ENCODE peak calls at places on chromosomes 11 and 22, in six cellular contexts. X, M, P, A, D and O are unnamed samples.

GRCh38 chr11:7490535-7490934 is 5.2 kb downstream of the OLFML1 start:
- DNase-seq in X (no peak), M (no peak), P (no peak), A (no peak), D (no peak), O (no peak)

GRCh38 chr11:130555251-130555841 is 106.9 kb downstream of the ADAMTS15 start:
- DNase-seq in X (no peak), M (no peak), P (no peak), A (no peak), D (no peak), O (no peak)

GRCh38 chr11:4095509-4096230 is 1.1 kb downstream of the RRM1 start:
- DNase-seq in X (no peak), M (no peak), P (no peak), A (peak), D (peak), O (no peak)

GRCh38 chr11:20033806-20034205 is 126.5 kb downstream of the DBX1 start:
- DNase-seq in X (no peak), M (no peak), P (no peak), A (no peak), D (no peak), O (no peak)

GRCh38 chr11:119173453-119173852 is 4.9 kb downstream of the NLRX1 start:
- DNase-seq in X (no peak), M (no peak), P (no peak), A (no peak), D (no peak), O (no peak)

GRCh38 chr22:36900225-36900624 is 13.2 kb upstream of the CSF2RB start:
- DNase-seq in X (no peak), M (no peak), P (no peak), A (no peak), D (no peak), O (no peak)

GRCh38 chr11:135033545-135033944 is 621.5 kb upstream of the B3GAT1 start:
- DNase-seq in X (no peak), M (peak), P (peak), A (no peak), D (peak), O (no peak)

GRCh38 chr11:7246179-7246578 is 5.5 kb upstream of the SYT9 start:
- DNase-seq in X (no peak), M (no peak), P (no peak), A (no peak), D (no peak), O (no peak)

GRCh38 chr11:133492895-133493294 is 39.4 kb downstream of the OPCML start:
- DNase-seq in X (no peak), M (no peak), P (no peak), A (no peak), D (no peak), O (no peak)

GRCh38 chr11:31769241-31769640 is 41.9 kb downstream of the PAX6 start:
- DNase-seq in X (no peak), M (no peak), P (no peak), A (no peak), D (no peak), O (no peak)

GRCh38 chr11:35800970-35801953 is 138.7 kb downstream of the TRIM44 start:
- DNase-seq in X (no peak), M (no peak), P (no peak), A (no peak), D (no peak), O (no peak)

GRCh38 chr11:17736921-17737817 is 2.6 kb downstream of the KCNC1 start:
- DNase-seq in X (no peak), M (no peak), P (no peak), A (no peak), D (no peak), O (no peak)

GRCh38 chr11:15602779-15603178 is 488.1 kb downstream of the INSC start:
- DNase-seq in X (no peak), M (no peak), P (no peak), A (no peak), D (no peak), O (no peak)

GRCh38 chr11:15412054-15412453 is 297.3 kb downstream of the INSC start:
- DNase-seq in X (peak), M (no peak), P (no peak), A (no peak), D (no peak), O (no peak)

GRCh38 chr11:36164522-36165250 is 124.5 kb downstream of the COMMD9 start:
- DNase-seq in X (no peak), M (no peak), P (no peak), A (no peak), D (no peak), O (no peak)

GRCh38 chr11:118625976-118626375 is 18.6 kb downstream of the PHLDB1 start:
- DNase-seq in X (no peak), M (no peak), P (no peak), A (peak), D (no peak), O (no peak)

GRCh38 chr11:14249121-14249963 is 109.6 kb downstream of the RRAS2 start:
- DNase-seq in X (no peak), M (peak), P (peak), A (peak), D (peak), O (peak)

GRCh38 chr11:15158351-15159015 is 43.8 kb downstream of the INSC start:
- DNase-seq in X (no peak), M (no peak), P (no peak), A (no peak), D (no peak), O (no peak)

GRCh38 chr22:22156716-22157499 is 87.7 kb upstream of the VPREB1 start:
- DNase-seq in X (peak), M (peak), P (peak), A (peak), D (peak), O (peak)

GRCh38 chr11:61138940-61139339 is 22.3 kb downstream of the VPS37C start:
- DNase-seq in X (no peak), M (peak), P (no peak), A (no peak), D (no peak), O (no peak)

GRCh38 chr22:39351689-39352214 is 2.0 kb downstream of the SYNGR1 start:
- DNase-seq in X (peak), M (no peak), P (no peak), A (no peak), D (no peak), O (no peak)

GRCh38 chr22:39013923-39014722 is at the start of gene APOBEC3C:
- DNase-seq in X (peak), M (no peak), P (peak), A (peak), D (peak), O (peak)

GRCh38 chr22:36425977-36426523 is 38.3 kb upstream of the MYH9 start:
- DNase-seq in X (no peak), M (no peak), P (peak), A (peak), D (peak), O (no peak)

GRCh38 chr11:11640996-11641395 is 19.2 kb upstream of the GALNT18 start:
- DNase-seq in X (no peak), M (no peak), P (no peak), A (no peak), D (no peak), O (no peak)

GRCh38 chr11:32891657-32892354 is 805 bp upstream of the QSER1 start:
- DNase-seq in X (no peak), M (no peak), P (no peak), A (peak), D (no peak), O (no peak)

GRCh38 chr22:22201185-22201924 is 43.2 kb upstream of the VPREB1 start:
- DNase-seq in X (no peak), M (peak), P (peak), A (peak), D (peak), O (no peak)

GRCh38 chr11:62560566-62561103 is 13.1 kb downstream of the EEF1G start:
- DNase-seq in X (no peak), M (peak), P (peak), A (peak), D (peak), O (peak)

GRCh38 chr11:23903044-23903704 is 593.7 kb upstream of the LUZP2 start:
- DNase-seq in X (no peak), M (no peak), P (no peak), A (no peak), D (peak), O (no peak)

GRCh38 chr22:37401401-37401859 is 25.8 kb downstream of the ELFN2 start:
- DNase-seq in X (no peak), M (no peak), P (no peak), A (no peak), D (no peak), O (no peak)

GRCh38 chr11:92765965-92766371 is 203.5 kb upstream of the MTNR1B start:
- DNase-seq in X (no peak), M (no peak), P (peak), A (no peak), D (no peak), O (no peak)

GRCh38 chr11:11250470-11250869 is 102.6 kb downstream of the CSNK2A3 start:
- DNase-seq in X (no peak), M (no peak), P (no peak), A (no peak), D (no peak), O (no peak)

GRCh38 chr11:95531116-95531515 is 258.5 kb downstream of the FAM76B start:
- DNase-seq in X (no peak), M (no peak), P (no peak), A (no peak), D (no peak), O (no peak)

GRCh38 chr11:64385953-64386704 is 27.2 kb downstream of the RPS6KA4 start:
- DNase-seq in X (no peak), M (no peak), P (no peak), A (no peak), D (peak), O (peak)

GRCh38 chr22:27045103-27045940 is 387.9 kb downstream of the MIAT start:
- DNase-seq in X (no peak), M (no peak), P (no peak), A (no peak), D (no peak), O (no peak)

GRCh38 chr22:31681625-31682345 is 19.8 kb upstream of the PISD start:
- DNase-seq in X (no peak), M (no peak), P (no peak), A (no peak), D (no peak), O (no peak)

GRCh38 chr11:131888230-131888826 is 517.9 kb downstream of the NTM start:
- DNase-seq in X (no peak), M (no peak), P (no peak), A (no peak), D (no peak), O (no peak)

GRCh38 chr22:31618057-31618456 is 44.0 kb downstream of the PISD start:
- DNase-seq in X (no peak), M (no peak), P (no peak), A (no peak), D (no peak), O (no peak)

GRCh38 chr11:92329644-92330043 is 105.0 kb downstream of the FAT3 start:
- DNase-seq in X (no peak), M (no peak), P (no peak), A (no peak), D (no peak), O (no peak)

GRCh38 chr11:85123752-85124231 is 503.4 kb downstream of the DLG2 start:
- DNase-seq in X (peak), M (no peak), P (no peak), A (no peak), D (no peak), O (no peak)

GRCh38 chr22:32286290-32286840 is 31.2 kb upstream of the SLC5A4 start:
- DNase-seq in X (no peak), M (no peak), P (no peak), A (no peak), D (no peak), O (no peak)

GRCh38 chr22:49704345-49705215 is 123.1 kb downstream of the BRD1 start:
- DNase-seq in X (no peak), M (no peak), P (peak), A (peak), D (no peak), O (no peak)
- TF ChIP-seq ZNF274 in X (no peak), M (no peak), P (no peak), A (no peak), D (no peak), O (no peak)

GRCh38 chr11:69523453-69523852 is 42.0 kb downstream of the LINC01488 start:
- DNase-seq in X (no peak), M (no peak), P (no peak), A (no peak), D (no peak), O (no peak)
- TF ChIP-seq ZNF274 in X (no peak), M (no peak), P (no peak), A (no peak), D (no peak), O (no peak)

GRCh38 chr11:12727556-12728070 is 53.4 kb downstream of the TEAD1 start:
- DNase-seq in X (no peak), M (no peak), P (no peak), A (no peak), D (no peak), O (no peak)
- TF ChIP-seq ZNF274 in X (no peak), M (no peak), P (no peak), A (no peak), D (no peak), O (no peak)

DNA sequence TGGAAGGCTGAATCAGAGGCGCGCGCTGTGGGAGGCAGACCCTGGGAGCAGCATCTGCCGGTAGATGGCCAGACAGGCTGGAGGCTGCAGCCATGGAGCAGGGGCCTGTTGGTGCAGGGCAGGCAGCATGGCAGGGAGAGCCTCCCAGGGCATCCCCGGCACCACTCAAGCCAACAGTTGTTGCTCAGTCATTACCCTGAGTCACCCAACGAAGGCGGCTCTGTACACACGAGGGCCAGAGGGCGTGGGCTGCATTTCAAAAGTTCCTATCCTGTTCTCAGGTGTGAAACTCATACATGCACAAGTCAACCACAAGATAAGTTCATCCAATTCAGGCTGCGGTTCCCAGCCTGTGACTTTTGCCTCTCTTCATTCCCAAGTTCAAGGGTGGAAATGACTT is 2.6 kb downstream of the ANO1 start:
- DNase-seq in X (no peak), M (no peak), P (no peak), A (no peak), D (no peak), O (peak)
- TF ChIP-seq ZNF274 in X (no peak), M (no peak), P (no peak), A (no peak), D (no peak), O (no peak)

DNA sequence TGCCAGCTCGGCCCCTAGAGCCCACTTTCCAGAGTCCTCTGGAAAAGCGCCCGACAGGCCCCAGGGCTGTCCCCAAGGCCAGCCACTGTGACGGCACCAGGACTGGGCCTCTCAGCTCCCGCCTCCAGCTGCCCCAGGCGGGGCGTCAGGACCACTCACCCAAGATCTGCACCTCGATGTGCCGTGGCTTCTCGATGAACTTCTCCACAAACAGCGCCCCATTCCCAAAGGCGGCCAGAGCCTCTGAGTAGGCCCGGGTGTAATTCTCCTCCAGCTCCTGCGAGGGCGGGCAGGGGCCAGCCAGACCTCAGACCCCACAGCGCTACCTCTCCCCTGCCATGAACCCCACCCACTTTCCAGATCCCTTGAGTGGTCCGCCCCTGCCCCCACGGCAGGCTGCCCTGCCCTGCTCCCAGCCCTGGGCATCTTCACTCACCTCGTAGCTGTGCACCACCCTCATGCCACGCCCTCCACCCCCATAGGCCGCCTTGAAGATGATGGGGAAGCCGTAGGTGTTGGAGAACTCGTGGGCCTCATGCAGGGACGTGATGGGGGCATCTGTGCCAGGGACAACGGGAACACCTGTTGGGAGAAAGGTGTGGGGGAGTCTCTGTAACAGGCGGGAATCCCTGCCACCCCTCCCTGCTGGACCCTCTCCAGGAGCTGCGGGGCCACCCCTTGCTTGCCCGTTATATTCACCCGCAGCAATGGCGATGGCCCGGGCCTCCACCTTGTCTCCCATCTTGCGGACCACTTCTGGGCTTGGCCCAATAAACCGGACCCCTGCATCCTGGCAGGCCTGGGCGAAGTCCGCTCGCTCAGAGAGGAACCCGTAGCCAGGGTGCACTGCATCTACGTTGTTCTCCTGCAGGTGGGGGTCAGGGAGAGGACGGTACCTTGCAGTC is 14.0 kb downstream of the LRFN4 start:
- DNase-seq in X (no peak), M (no peak), P (no peak), A (no peak), D (no peak), O (no peak)
- TF ChIP-seq ZNF274 in X (no peak), M (no peak), P (no peak), A (no peak), D (no peak), O (no peak)

DNA sequence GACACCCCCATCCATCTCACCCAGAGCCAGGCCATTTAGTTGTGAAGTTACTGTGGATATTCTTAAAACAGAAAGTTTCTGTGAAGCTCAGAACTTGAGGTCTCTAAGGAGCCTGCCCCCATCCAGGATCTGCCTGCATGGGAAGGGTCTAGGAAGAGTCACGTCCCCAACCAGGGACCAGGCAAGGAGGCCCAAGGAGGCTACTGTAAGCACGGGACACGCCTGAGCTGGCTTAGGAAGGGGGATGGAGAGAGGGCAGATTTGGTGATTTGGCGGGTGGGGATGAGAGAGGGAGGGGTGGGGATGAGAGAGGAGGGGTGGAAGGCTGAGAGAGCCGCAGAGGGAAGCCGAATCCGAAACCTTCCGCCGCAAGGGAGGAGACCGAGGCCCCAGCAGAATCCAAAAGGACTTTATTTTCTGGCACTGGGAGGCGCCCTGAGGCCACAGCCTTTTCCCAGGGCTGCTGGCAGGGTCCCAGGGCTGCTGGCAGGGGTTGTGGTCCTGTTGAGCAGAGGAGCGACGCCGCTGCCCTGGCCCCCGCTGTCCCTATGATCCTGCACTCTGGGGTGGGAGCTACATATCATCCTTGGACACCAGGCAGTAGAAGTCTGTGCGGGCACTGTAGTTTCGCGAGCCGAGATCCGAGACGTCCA is 9.3 kb downstream of the SIGIRR start:
- DNase-seq in X (no peak), M (no peak), P (peak), A (no peak), D (no peak), O (no peak)
- TF ChIP-seq ZNF274 in X (no peak), M (no peak), P (no peak), A (no peak), D (no peak), O (no peak)

GRCh38 chr11:108931168-108931567 is 266.3 kb downstream of the DDX10 start:
- DNase-seq in X (no peak), M (no peak), P (no peak), A (no peak), D (no peak), O (no peak)
- TF ChIP-seq ZNF274 in X (no peak), M (no peak), P (no peak), A (no peak), D (no peak), O (no peak)